ENCODE peak calls at places on chromosomes 4 and X, in four cellular contexts. One of them, this sample, is unnamed.

GRCh38 chr4:1200425-1201035 is 28.1 kb upstream of the SPON2 start:
- DNase-seq in AG04450: peak
- DNase-seq in K562: peak
- DNase-seq in bronchial epithelial cell: no peak
- DNase-seq in this sample: peak

GRCh38 chr4:104382961-104383360 is 111.7 kb downstream of the CXXC4 start:
- DNase-seq in K562: no peak
- DNase-seq in bronchial epithelial cell: no peak
- DNase-seq in AG04450: no peak
- DNase-seq in this sample: no peak

GRCh38 chr4:1563768-1564485 is 120.2 kb downstream of the FAM53A start:
- DNase-seq in bronchial epithelial cell: no peak
- DNase-seq in K562: no peak
- DNase-seq in AG04450: no peak
- DNase-seq in this sample: no peak

GRCh38 chr4:97498875-97499274 is 644.4 kb downstream of the STPG2 start:
- DNase-seq in AG04450: no peak
- DNase-seq in K562: no peak
- DNase-seq in bronchial epithelial cell: peak
- DNase-seq in this sample: peak

GRCh38 chr4:77358315-77358928 is 201.4 kb downstream of the CCNG2 start:
- DNase-seq in K562: peak
- DNase-seq in bronchial epithelial cell: peak
- DNase-seq in AG04450: no peak
- DNase-seq in this sample: peak

GRCh38 chrX:23592741-23593140 is 74.6 kb upstream of the PRDX4 start:
- DNase-seq in K562: no peak
- DNase-seq in AG04450: no peak
- DNase-seq in bronchial epithelial cell: no peak
- DNase-seq in this sample: no peak

GRCh38 chr4:132605551-132605950 is 543.5 kb upstream of the PCDH10 start:
- DNase-seq in bronchial epithelial cell: no peak
- DNase-seq in K562: no peak
- DNase-seq in AG04450: no peak
- DNase-seq in this sample: no peak

GRCh38 chrX:65671966-65672365 is 4.5 kb downstream of the MSN start:
- DNase-seq in bronchial epithelial cell: no peak
- DNase-seq in AG04450: no peak
- DNase-seq in K562: no peak
- DNase-seq in this sample: no peak

GRCh38 chr4:41969666-41970065 is 11.9 kb upstream of the DCAF4L1 start:
- DNase-seq in bronchial epithelial cell: no peak
- DNase-seq in AG04450: no peak
- DNase-seq in K562: no peak
- DNase-seq in this sample: no peak

GRCh38 chr4:80730158-80730557 is 300.4 kb upstream of the BMP3 start:
- DNase-seq in AG04450: no peak
- DNase-seq in K562: no peak
- DNase-seq in bronchial epithelial cell: no peak
- DNase-seq in this sample: no peak

GRCh38 chr4:138977525-138977924 is 38.1 kb upstream of the NOCT start:
- DNase-seq in bronchial epithelial cell: no peak
- DNase-seq in K562: no peak
- DNase-seq in AG04450: no peak
- DNase-seq in this sample: no peak

GRCh38 chr4:3384771-3385701 is 56.7 kb upstream of the HGFAC start:
- DNase-seq in bronchial epithelial cell: peak
- DNase-seq in K562: no peak
- DNase-seq in AG04450: no peak
- DNase-seq in this sample: no peak

GRCh38 chrX:7205037-7205577 is 57.2 kb upstream of the PUDP start:
- DNase-seq in AG04450: no peak
- DNase-seq in bronchial epithelial cell: no peak
- DNase-seq in K562: no peak
- DNase-seq in this sample: no peak

GRCh38 chr4:156999175-156999517 is 27.5 kb upstream of the PDGFC start:
- DNase-seq in K562: no peak
- DNase-seq in bronchial epithelial cell: peak
- DNase-seq in AG04450: peak
- DNase-seq in this sample: peak

GRCh38 chr4:1096841-1097240 is 16.5 kb downstream of the RNF212 start:
- DNase-seq in K562: no peak
- DNase-seq in bronchial epithelial cell: no peak
- DNase-seq in AG04450: no peak
- DNase-seq in this sample: no peak

GRCh38 chr4:71123951-71124350 is 130.5 kb downstream of the DCK start:
- DNase-seq in K562: no peak
- DNase-seq in AG04450: no peak
- DNase-seq in bronchial epithelial cell: no peak
- DNase-seq in this sample: no peak

GRCh38 chrX:103823591-103823990 is 8.5 kb downstream of the RAB9B start:
- DNase-seq in K562: no peak
- DNase-seq in bronchial epithelial cell: no peak
- DNase-seq in AG04450: no peak
- DNase-seq in this sample: peak

DNA sequence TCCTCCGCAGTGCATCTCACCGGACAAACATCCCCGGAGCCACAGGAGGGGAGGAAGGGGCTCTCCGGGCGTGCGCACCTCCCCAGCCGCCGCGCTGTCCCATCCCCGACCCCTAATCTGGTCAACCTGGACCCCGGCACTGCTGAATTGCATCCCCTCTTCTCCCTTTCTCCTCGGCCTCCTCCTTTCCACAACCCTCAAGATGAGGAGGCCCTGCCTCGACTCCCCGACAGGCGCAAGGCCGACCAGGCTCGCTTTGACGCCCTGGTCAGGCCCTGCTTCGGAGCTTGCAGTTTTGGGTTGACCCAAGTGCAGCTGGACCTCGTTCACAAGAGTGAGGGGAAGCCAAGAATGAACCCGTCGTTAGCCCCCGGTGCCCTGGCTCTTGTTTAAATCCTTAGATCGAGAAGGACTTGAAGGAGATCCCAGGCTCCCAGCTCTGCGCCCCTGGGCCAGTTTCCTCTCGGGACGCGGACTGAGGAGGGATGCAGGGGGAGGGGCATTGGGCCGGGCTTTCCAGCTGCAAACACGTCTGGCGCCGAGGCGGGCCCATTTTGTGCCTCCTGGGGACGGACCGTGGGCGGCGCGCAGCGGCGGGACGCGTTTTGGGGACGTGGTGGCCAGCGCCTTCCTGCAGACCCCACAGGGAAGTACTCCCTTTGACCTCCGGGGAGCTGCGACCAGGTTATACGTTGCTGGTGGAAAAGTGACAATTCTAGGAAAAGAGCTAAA is 2.5 kb downstream of the PDGFRA start:
- DNase-seq in AG04450: no peak
- DNase-seq in bronchial epithelial cell: no peak
- DNase-seq in K562: no peak
- DNase-seq in this sample: peak
- H3K4me3 ChIP-seq in AG04450: peak
- H3K4me3 ChIP-seq in bronchial epithelial cell: no peak
- H3K4me3 ChIP-seq in K562: no peak
- H3K4me3 ChIP-seq in this sample: peak

GRCh38 chr4:16267639-16268038 is 41.4 kb upstream of the TAPT1 start:
- DNase-seq in bronchial epithelial cell: no peak
- DNase-seq in AG04450: no peak
- DNase-seq in K562: no peak
- DNase-seq in this sample: no peak

GRCh38 chr4:16262188-16262587 is 35.9 kb upstream of the TAPT1 start:
- DNase-seq in AG04450: no peak
- DNase-seq in bronchial epithelial cell: no peak
- DNase-seq in K562: no peak
- DNase-seq in this sample: no peak

GRCh38 chr4:16261313-16261878 is 35.1 kb upstream of the TAPT1 start:
- DNase-seq in AG04450: no peak
- DNase-seq in bronchial epithelial cell: no peak
- DNase-seq in K562: no peak
- DNase-seq in this sample: no peak

GRCh38 chr4:16265820-16266219 is 39.5 kb upstream of the TAPT1 start:
- DNase-seq in K562: no peak
- DNase-seq in AG04450: no peak
- DNase-seq in bronchial epithelial cell: no peak
- DNase-seq in this sample: no peak

GRCh38 chr4:16264798-16265197 is 38.5 kb upstream of the TAPT1 start:
- DNase-seq in bronchial epithelial cell: peak
- DNase-seq in AG04450: no peak
- DNase-seq in K562: no peak
- DNase-seq in this sample: peak
- TF ChIP-seq CTCF in bronchial epithelial cell: peak
- TF ChIP-seq CTCF in AG04450: peak
- TF ChIP-seq CTCF in K562: peak
- TF ChIP-seq CTCF in this sample: peak

DNA sequence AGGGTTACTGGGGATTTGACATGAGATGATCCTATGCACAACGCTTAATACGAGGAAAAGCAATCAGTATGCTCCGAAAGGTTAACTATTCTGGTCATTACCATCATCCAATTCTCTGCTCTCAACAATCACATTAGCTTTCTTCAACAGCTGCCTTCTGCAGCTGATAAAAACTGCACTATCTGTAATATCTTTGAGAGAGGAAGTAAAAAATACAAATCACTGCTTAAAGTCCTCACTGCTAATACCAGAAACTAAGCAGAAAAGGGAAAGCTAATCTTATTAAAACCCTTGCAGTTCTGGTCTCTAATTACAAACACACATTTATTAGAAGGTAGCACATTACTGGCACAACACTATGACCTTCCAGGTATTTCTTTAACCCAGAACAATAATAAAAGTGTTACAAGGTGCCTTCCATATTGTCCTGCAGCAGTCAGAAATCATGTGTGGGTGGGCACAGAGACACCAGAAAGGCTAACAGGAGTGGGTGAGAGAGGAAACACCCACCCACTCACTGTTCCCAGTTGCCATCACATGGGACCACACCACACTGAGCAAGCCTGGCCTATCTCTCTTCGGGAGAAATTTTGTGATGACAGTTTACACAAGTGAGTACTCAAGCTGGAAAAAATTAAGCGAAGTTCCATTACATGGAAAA is 71.0 kb downstream of the RELL1 start:
- DNase-seq in K562: no peak
- DNase-seq in bronchial epithelial cell: no peak
- DNase-seq in AG04450: no peak
- DNase-seq in this sample: no peak
- H3K4me3 ChIP-seq in K562: no peak
- H3K4me3 ChIP-seq in bronchial epithelial cell: no peak
- H3K4me3 ChIP-seq in AG04450: no peak
- H3K4me3 ChIP-seq in this sample: no peak

GRCh38 chr4:4592414-4592813 is 50.6 kb upstream of the STX18 start:
- DNase-seq in AG04450: no peak
- DNase-seq in K562: no peak
- DNase-seq in bronchial epithelial cell: no peak
- DNase-seq in this sample: no peak

GRCh38 chr4:4596720-4597119 is 54.9 kb upstream of the STX18 start:
- DNase-seq in K562: no peak
- DNase-seq in bronchial epithelial cell: no peak
- DNase-seq in AG04450: no peak
- DNase-seq in this sample: no peak

GRCh38 chr4:4594531-4594930 is 52.7 kb upstream of the STX18 start:
- DNase-seq in bronchial epithelial cell: no peak
- DNase-seq in K562: no peak
- DNase-seq in AG04450: no peak
- DNase-seq in this sample: peak

GRCh38 chr4:4593596-4593995 is 51.7 kb upstream of the STX18 start:
- DNase-seq in AG04450: no peak
- DNase-seq in K562: no peak
- DNase-seq in bronchial epithelial cell: no peak
- DNase-seq in this sample: peak

DNA sequence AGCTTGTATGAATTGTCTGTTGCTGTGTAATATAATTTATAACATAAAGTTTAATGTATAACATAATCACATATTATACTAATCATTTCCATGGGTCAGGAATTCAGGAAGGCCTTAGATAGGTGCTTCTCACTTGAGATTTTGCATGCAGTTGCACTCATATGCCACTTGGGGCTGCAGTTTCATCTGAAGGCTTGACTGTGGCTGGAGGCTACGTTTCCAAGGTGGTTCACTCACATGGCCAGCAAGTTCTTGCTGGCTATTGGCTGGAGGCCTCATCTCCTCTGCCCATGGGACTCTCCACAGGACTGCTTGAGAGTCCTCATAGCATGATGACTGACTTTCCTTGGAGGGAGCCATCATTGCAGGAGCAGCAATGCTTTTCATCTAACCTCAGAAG is 53.4 kb upstream of the STX18 start:
- DNase-seq in bronchial epithelial cell: no peak
- DNase-seq in AG04450: no peak
- DNase-seq in K562: no peak
- DNase-seq in this sample: no peak
- TF ChIP-seq CTCF in bronchial epithelial cell: no peak
- TF ChIP-seq CTCF in AG04450: peak
- TF ChIP-seq CTCF in K562: peak
- TF ChIP-seq CTCF in this sample: peak

GRCh38 chr4:76308548-76308947 is 2.0 kb downstream of the STBD1 start:
- DNase-seq in K562: no peak
- DNase-seq in bronchial epithelial cell: no peak
- DNase-seq in AG04450: no peak
- DNase-seq in this sample: no peak

GRCh38 chr4:76309939-76310549 is 3.5 kb downstream of the STBD1 start:
- DNase-seq in K562: no peak
- DNase-seq in bronchial epithelial cell: no peak
- DNase-seq in AG04450: no peak
- DNase-seq in this sample: no peak

GRCh38 chr4:76306882-76307669 is 543 bp downstream of the STBD1 start:
- DNase-seq in bronchial epithelial cell: peak
- DNase-seq in AG04450: no peak
- DNase-seq in K562: no peak
- DNase-seq in this sample: peak

GRCh38 chr4:76305971-76306881 is at the start of gene STBD1:
- DNase-seq in bronchial epithelial cell: peak
- DNase-seq in AG04450: peak
- DNase-seq in K562: peak
- DNase-seq in this sample: peak

DNA sequence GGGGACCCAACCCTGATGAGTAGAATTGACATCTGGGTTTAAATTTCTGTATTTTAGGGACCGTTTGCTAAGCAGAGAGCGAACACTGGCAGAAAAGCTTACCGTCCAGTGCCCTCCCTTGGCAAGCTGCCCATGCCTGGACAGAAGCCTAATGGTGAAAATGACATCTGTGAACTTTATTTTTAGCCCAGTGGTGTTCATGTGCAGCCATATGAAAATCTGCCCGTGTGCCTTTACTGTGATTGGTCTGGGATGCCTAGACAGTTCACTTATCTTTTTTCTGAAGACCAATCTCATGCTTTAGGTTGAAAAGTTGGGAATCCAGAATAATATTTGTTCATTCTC is 1.1 kb downstream of the STBD1 start:
- DNase-seq in K562: no peak
- DNase-seq in AG04450: no peak
- DNase-seq in bronchial epithelial cell: no peak
- DNase-seq in this sample: no peak
- H3K4me3 ChIP-seq in K562: no peak
- H3K4me3 ChIP-seq in AG04450: peak
- H3K4me3 ChIP-seq in bronchial epithelial cell: peak
- H3K4me3 ChIP-seq in this sample: peak

GRCh38 chrX:154321624-154322023 is 26.0 kb downstream of the TKTL1 start:
- DNase-seq in bronchial epithelial cell: no peak
- DNase-seq in AG04450: no peak
- DNase-seq in K562: no peak
- DNase-seq in this sample: no peak
- TF ChIP-seq CTCF in bronchial epithelial cell: no peak
- TF ChIP-seq CTCF in AG04450: no peak
- TF ChIP-seq CTCF in K562: peak
- TF ChIP-seq CTCF in this sample: no peak